ENCODE peak calls at places on chromosomes 11 and 22, in four cellular contexts. D, P, Z and H are unnamed samples.
A peak's percentile ranks its signal among the peaks of the same experiment; 100 is the strongest.

GRCh38 chr22:49972163-49973017 is 11.8 kb downstream of the PIM3 start:
- DNase-seq in P (no peak), D (no peak), Z (no peak), H (no peak)

GRCh38 chr11:96154802-96155520 is 188.0 kb downstream of the MAML2 start:
- DNase-seq in P (no peak), D (no peak), Z (no peak), H (no peak)

GRCh38 chr22:47063606-47064005 is 301.2 kb downstream of the TBC1D22A start:
- DNase-seq in D (no peak), P (no peak), Z (no peak), H (no peak)

GRCh38 chr22:45328822-45329535 is 19.2 kb downstream of the FAM118A start:
- DNase-seq in D (no peak), Z (no peak), P (no peak), H (no peak)

GRCh38 chr11:75815345-75815983 is 454 bp downstream of the UVRAG start:
- DNase-seq in P (no peak), Z (no peak), D (peak; percentile 37), H (no peak)

GRCh38 chr11:2891901-2892214 is 6.3 kb upstream of the CDKN1C start:
- DNase-seq in Z (no peak), P (no peak), D (no peak), H (no peak)

GRCh38 chr22:33829549-33830280 is 90.6 kb downstream of the LARGE1 start:
- DNase-seq in Z (no peak), D (no peak), P (no peak), H (no peak)

GRCh38 chr11:84981296-84981695 is 645.8 kb downstream of the DLG2 start:
- DNase-seq in Z (no peak), D (no peak), P (no peak), H (no peak)

GRCh38 chr11:128499613-128500213 is 87.6 kb downstream of the ETS1 start:
- DNase-seq in Z (no peak), P (no peak), D (no peak), H (no peak)

GRCh38 chr11:66543263-66544107 is 2.4 kb downstream of the ZDHHC24 start:
- DNase-seq in Z (no peak), D (peak; percentile 50), P (peak; percentile 20), H (no peak)

GRCh38 chr11:66670816-66671215 is 6.9 kb downstream of the RBM4B start:
- DNase-seq in D (no peak), P (no peak), Z (no peak), H (no peak)

GRCh38 chr11:68302256-68303054 is 9.9 kb upstream of the LRP5 start:
- DNase-seq in D (no peak), Z (no peak), P (no peak), H (no peak)

GRCh38 chr11:123815116-123815515 is 9.0 kb upstream of the OR6M1 start:
- DNase-seq in P (no peak), Z (no peak), D (no peak), H (no peak)

GRCh38 chr11:14637868-14638409 is 5.7 kb upstream of the PDE3B start:
- DNase-seq in Z (no peak), D (no peak), P (no peak), H (no peak)

GRCh38 chr22:42273855-42274451 is 3.5 kb upstream of the TCF20 start:
- DNase-seq in Z (no peak), D (no peak), P (no peak), H (no peak)

GRCh38 chr11:15672822-15673221 is 558.1 kb downstream of the INSC start:
- DNase-seq in P (no peak), Z (no peak), D (no peak), H (no peak)

GRCh38 chr22:25059438-25059837 is 106.9 kb downstream of the KIAA1671 start:
- DNase-seq in P (no peak), D (no peak), Z (no peak), H (no peak)

GRCh38 chr22:30636226-30637077 is 871 bp downstream of the SLC35E4 start:
- DNase-seq in P (no peak), Z (no peak), D (peak; percentile 10), H (no peak)

GRCh38 chr11:35992551-35992950 is 48.7 kb downstream of the LDLRAD3 start:
- DNase-seq in D (no peak), P (no peak), Z (no peak), H (peak; percentile 32)

GRCh38 chr11:726278-726915 is 20.4 kb downstream of the EPS8L2 start:
- DNase-seq in Z (no peak), D (peak; percentile 41), P (no peak), H (no peak)

GRCh38 chr11:113350646-113351045 is 36.3 kb downstream of the TTC12 start:
- DNase-seq in D (no peak), P (no peak), Z (no peak), H (no peak)

GRCh38 chr22:44329179-44329796 is 16.5 kb upstream of the SHISAL1 start:
- DNase-seq in D (no peak), P (no peak), Z (no peak), H (no peak)

GRCh38 chr11:62439785-62440602 is 21.2 kb downstream of the SCGB1A1 start:
- DNase-seq in D (no peak), P (no peak), Z (no peak), H (no peak)

GRCh38 chr11:27201454-27202302 is 161.1 kb downstream of the BBOX1 start:
- DNase-seq in P (no peak), Z (no peak), D (no peak), H (peak; percentile 87)

GRCh38 chr11:61730222-61730994 is 22.0 kb upstream of the MYRF start:
- DNase-seq in Z (no peak), P (no peak), D (no peak), H (no peak)

GRCh38 chr11:28860898-28861297 is 752.7 kb downstream of the METTL15 start:
- DNase-seq in D (no peak), P (no peak), Z (peak; percentile 28), H (no peak)

GRCh38 chr11:69339041-69339733 is 45.2 kb downstream of the MYEOV start:
- DNase-seq in P (no peak), D (no peak), Z (no peak), H (no peak)

GRCh38 chr11:131670876-131671275 is 300.5 kb downstream of the NTM start:
- DNase-seq in Z (no peak), D (no peak), P (no peak), H (no peak)

GRCh38 chr22:46948411-46949144 is 186.1 kb downstream of the TBC1D22A start:
- DNase-seq in Z (no peak), D (no peak), P (no peak), H (no peak)